ENCODE peak calls at places on chromosome X, in eight cellular contexts. Z is lower lobe of right lung, G is neural progenitor cell, H is IMR-90, E is GM12864, Q is breast epithelium, Y is AG04449, I is cardiac muscle cell. A is an unnamed sample.

GRCh38 chrX:107485019-107485418 is 35.6 kb downstream of the FRMPD3 start:
- DNase-seq in Z (no peak), G (no peak), H (no peak), E (no peak), Q (no peak), Y (no peak), I (no peak), A (no peak)

GRCh38 chrX:141632124-141632523 is 42.6 kb downstream of the SPANXA2 start:
- DNase-seq in Z (no peak), G (no peak), H (no peak), E (no peak), Q (no peak), Y (no peak), I (no peak), A (no peak)

GRCh38 chrX:110168585-110168984 is 149.3 kb downstream of the AMMECR1 start:
- DNase-seq in Z (no peak), G (no peak), H (peak; percentile 92), E (no peak), Q (no peak), Y (peak; percentile 49), I (no peak), A (no peak)

GRCh38 chrX:11137543-11138139 is 26.5 kb downstream of the HCCS start:
- DNase-seq in Z (no peak), G (peak; percentile 5), H (peak; percentile 52), E (no peak), Q (no peak), Y (no peak), I (peak; percentile 32), A (peak; percentile 12)

GRCh38 chrX:97295954-97296353 is 412.2 kb downstream of the RPA4 start:
- DNase-seq in Z (no peak), G (no peak), H (no peak), E (no peak), Q (no peak), Y (no peak), I (no peak), A (no peak)

GRCh38 chrX:139842326-139843175 is 90.3 kb downstream of the ATP11C start:
- DNase-seq in Z (no peak), G (no peak), H (peak; percentile 23), E (no peak), Q (no peak), Y (no peak), I (no peak), A (no peak)

GRCh38 chrX:9312922-9313867 is 151.7 kb upstream of the TBL1X start:
- DNase-seq in Z (peak; percentile 69), G (no peak), H (no peak), E (no peak), Q (no peak), Y (no peak), I (peak; percentile 38), A (no peak)

GRCh38 chrX:11239230-11239629 is 54.0 kb upstream of the AMELX start:
- DNase-seq in Z (no peak), G (no peak), H (peak; percentile 77), E (peak; percentile 1), Q (no peak), Y (peak; percentile 23), I (no peak), A (no peak)

GRCh38 chrX:53716328-53717088 is 30.0 kb upstream of the HUWE1 start:
- DNase-seq in Z (no peak), G (no peak), H (peak; percentile 48), E (no peak), Q (peak; percentile 26), Y (no peak), I (no peak), A (peak; percentile 25)

GRCh38 chrX:38806875-38807601 is 5.8 kb downstream of the MID1IP1 start:
- DNase-seq in Z (no peak), G (peak; percentile 6), H (no peak), E (no peak), Q (no peak), Y (no peak), I (peak; percentile 28), A (no peak)

GRCh38 chrX:136849395-136849794 is 31.1 kb downstream of the RBMX start:
- DNase-seq in Z (no peak), G (no peak), H (no peak), E (no peak), Q (no peak), Y (no peak), I (no peak), A (no peak)

GRCh38 chrX:68428431-68428830 is 4.9 kb downstream of the OPHN1 start:
- DNase-seq in Z (no peak), G (no peak), H (peak; percentile 69), E (no peak), Q (no peak), Y (no peak), I (no peak), A (no peak)

GRCh38 chrX:48531359-48531954 is 8.1 kb upstream of the TBC1D25 start:
- DNase-seq in Z (no peak), G (no peak), H (peak; percentile 69), E (no peak), Q (no peak), Y (no peak), I (no peak), A (peak; percentile 42)

GRCh38 chrX:136589966-136590365 is 58.0 kb downstream of the VGLL1 start:
- DNase-seq in Z (no peak), G (no peak), H (peak; percentile 2), E (no peak), Q (no peak), Y (no peak), I (no peak), A (no peak)

GRCh38 chrX:96575011-96575410 is 109.6 kb upstream of the DIAPH2 start:
- DNase-seq in Z (no peak), G (no peak), H (no peak), E (no peak), Q (no peak), Y (no peak), I (no peak), A (no peak)

GRCh38 chrX:56784666-56785065 is 55.6 kb downstream of the NBDY start:
- DNase-seq in Z (no peak), G (no peak), H (no peak), E (no peak), Q (peak; percentile 7), Y (no peak), I (no peak), A (no peak)

DNA sequence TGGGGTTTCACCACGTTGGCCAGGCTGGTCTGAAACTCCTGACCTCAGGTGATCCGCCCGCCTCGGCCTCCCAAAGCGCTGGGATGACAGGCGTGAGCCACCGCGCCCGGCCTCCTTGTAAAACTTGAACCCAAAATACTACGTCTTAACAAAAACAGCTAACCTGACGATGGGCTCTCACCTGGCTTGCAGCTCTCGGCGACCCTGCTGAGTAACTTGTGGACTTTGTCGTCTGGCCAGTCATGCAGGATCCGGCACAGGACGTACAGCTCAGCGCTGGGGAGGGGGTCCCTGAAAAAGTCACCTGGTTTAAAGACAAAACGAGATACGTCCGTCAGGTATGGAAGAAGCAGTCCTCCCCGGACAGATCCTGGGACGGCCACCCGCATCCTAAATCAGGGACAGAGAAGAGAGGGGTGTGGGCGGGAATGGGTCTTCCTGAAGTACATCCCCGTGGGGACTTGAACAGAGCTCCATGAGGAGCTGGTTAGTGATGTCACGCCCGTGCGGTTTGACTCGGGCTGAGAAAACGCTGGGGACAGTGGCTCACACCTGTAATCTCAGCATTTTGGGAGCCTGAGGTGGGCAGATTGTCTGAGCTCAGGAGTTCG is 20.7 kb upstream of the SLC25A6 start:
- DNase-seq in Z (peak; percentile 30), G (no peak), H (no peak), E (no peak), Q (no peak), Y (no peak), I (no peak), A (no peak)
- H3K4me3 ChIP-seq in Z (no peak overlapping the region), G (no peak overlapping the region), H (no peak overlapping the region), E (no peak overlapping the region), Q (no peak overlapping the region), Y (no peak overlapping the region), I (no peak overlapping the region), A (no peak overlapping the region)

GRCh38 chrX:17328837-17329236 is 46.2 kb upstream of the NHS start:
- DNase-seq in Z (no peak), G (peak; percentile 3), H (no peak), E (no peak), Q (no peak), Y (no peak), I (no peak), A (no peak)

GRCh38 chrX:17323397-17323796 is 51.6 kb upstream of the NHS start:
- DNase-seq in Z (no peak), G (no peak), H (no peak), E (no peak), Q (no peak), Y (no peak), I (no peak), A (no peak)
- TF ChIP-seq CTCF in Z (no peak), G (no peak), H (no peak), E (no peak), Q (no peak), Y (no peak), I (no peak), A (no peak)

DNA sequence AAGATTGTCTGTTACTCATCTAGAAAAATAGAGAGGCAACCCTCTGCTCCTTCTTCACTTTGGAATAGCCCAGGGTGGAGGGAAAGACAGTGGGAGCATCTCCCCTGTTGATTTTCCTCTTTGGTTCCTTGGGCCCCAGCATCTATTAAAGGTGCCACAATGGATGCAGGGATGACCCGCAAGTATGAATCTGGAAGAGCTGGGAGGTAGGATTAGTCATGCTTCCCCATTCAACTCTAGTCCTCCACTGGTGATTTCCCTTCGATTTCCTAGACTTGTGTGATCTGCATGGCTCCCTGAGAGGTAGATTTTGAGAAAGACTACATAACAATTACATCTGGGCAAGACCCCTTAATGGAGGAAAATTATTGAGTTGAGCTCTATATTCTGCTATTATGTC is 127.8 kb downstream of the MAGEE1 start:
- DNase-seq in Z (no peak), G (no peak), H (no peak), E (no peak), Q (no peak), Y (no peak), I (no peak), A (no peak)
- H3K4me3 ChIP-seq in Z (no peak overlapping the region), G (no peak overlapping the region), H (no peak overlapping the region), E (no peak overlapping the region), Q (no peak overlapping the region), Y (no peak overlapping the region), I (no peak overlapping the region), A (no peak overlapping the region)

GRCh38 chrX:119008122-119008744 is 33.8 kb downstream of the LONRF3 start:
- DNase-seq in Z (no peak), G (peak; percentile 27), H (peak; percentile 30), E (no peak), Q (no peak), Y (no peak), I (peak; percentile 29), A (peak; percentile 12)
- TF ChIP-seq CTCF in Z (peak; percentile 42), G (peak; percentile 65), H (peak; percentile 64), E (peak; percentile 59), Q (no peak), Y (peak; percentile 48), I (peak; percentile 68), A (peak; percentile 66)

GRCh38 chrX:45719751-45720501 is 519.2 kb upstream of the DIPK2B start:
- DNase-seq in Z (no peak), G (no peak), H (no peak), E (no peak), Q (no peak), Y (no peak), I (no peak), A (no peak)
- H3K4me3 ChIP-seq in Z (no peak overlapping the region), G (no peak overlapping the region), H (no peak overlapping the region), E (no peak overlapping the region), Q (no peak overlapping the region), Y (no peak overlapping the region), I (no peak overlapping the region), A (no peak overlapping the region)